ENCODE peak calls at places on chromosomes 1 and 21, in five cellular contexts. One of them, this sample, is unnamed.

GRCh38 chr1:189606795-189607476 is 870.7 kb downstream of the BRINP3 start:
- DNase-seq in adrenal gland: no peak
- DNase-seq in Right ventricle myocardium inferior: no peak
- DNase-seq in stimulated activated CD4-positive, alpha-beta T cell treated with anti-CD3 and anti-CD28 coated beads, Interleukin-12 subunit alpha, Interleukin-12 subunit beta, amount 100 ng/mL, for 48 hours: no peak
- DNase-seq in naive thymus-derived CD8-positive, alpha-beta T cell: no peak
- DNase-seq in this sample: no peak

GRCh38 chr1:173064011-173064410 is 13.3 kb upstream of the TNFSF18 start:
- DNase-seq in stimulated activated CD4-positive, alpha-beta T cell treated with anti-CD3 and anti-CD28 coated beads, Interleukin-12 subunit alpha, Interleukin-12 subunit beta, amount 100 ng/mL, for 48 hours: no peak
- DNase-seq in adrenal gland: no peak
- DNase-seq in Right ventricle myocardium inferior: no peak
- DNase-seq in naive thymus-derived CD8-positive, alpha-beta T cell: no peak
- DNase-seq in this sample: no peak

GRCh38 chr1:171901245-171901644 is 59.9 kb downstream of the DNM3 start:
- DNase-seq in Right ventricle myocardium inferior: no peak
- DNase-seq in naive thymus-derived CD8-positive, alpha-beta T cell: no peak
- DNase-seq in adrenal gland: peak; percentile 16
- DNase-seq in stimulated activated CD4-positive, alpha-beta T cell treated with anti-CD3 and anti-CD28 coated beads, Interleukin-12 subunit alpha, Interleukin-12 subunit beta, amount 100 ng/mL, for 48 hours: no peak
- DNase-seq in this sample: no peak

GRCh38 chr1:21337010-21337437 is 46.8 kb upstream of the ECE1 start:
- DNase-seq in Right ventricle myocardium inferior: no peak
- DNase-seq in adrenal gland: no peak
- DNase-seq in stimulated activated CD4-positive, alpha-beta T cell treated with anti-CD3 and anti-CD28 coated beads, Interleukin-12 subunit alpha, Interleukin-12 subunit beta, amount 100 ng/mL, for 48 hours: no peak
- DNase-seq in naive thymus-derived CD8-positive, alpha-beta T cell: no peak
- DNase-seq in this sample: no peak

GRCh38 chr1:1069711-1070676 is 4.1 kb downstream of the RNF223 start:
- DNase-seq in adrenal gland: no peak
- DNase-seq in stimulated activated CD4-positive, alpha-beta T cell treated with anti-CD3 and anti-CD28 coated beads, Interleukin-12 subunit alpha, Interleukin-12 subunit beta, amount 100 ng/mL, for 48 hours: no peak
- DNase-seq in naive thymus-derived CD8-positive, alpha-beta T cell: no peak
- DNase-seq in Right ventricle myocardium inferior: no peak
- DNase-seq in this sample: peak; percentile 88

GRCh38 chr21:42058631-42059111 is 12.4 kb upstream of the UMODL1 start:
- DNase-seq in Right ventricle myocardium inferior: peak; percentile 48
- DNase-seq in naive thymus-derived CD8-positive, alpha-beta T cell: no peak
- DNase-seq in stimulated activated CD4-positive, alpha-beta T cell treated with anti-CD3 and anti-CD28 coated beads, Interleukin-12 subunit alpha, Interleukin-12 subunit beta, amount 100 ng/mL, for 48 hours: no peak
- DNase-seq in adrenal gland: no peak
- DNase-seq in this sample: no peak

GRCh38 chr1:201259476-201260235 is 23.6 kb upstream of the PKP1 start:
- DNase-seq in Right ventricle myocardium inferior: no peak
- DNase-seq in naive thymus-derived CD8-positive, alpha-beta T cell: no peak
- DNase-seq in adrenal gland: no peak
- DNase-seq in stimulated activated CD4-positive, alpha-beta T cell treated with anti-CD3 and anti-CD28 coated beads, Interleukin-12 subunit alpha, Interleukin-12 subunit beta, amount 100 ng/mL, for 48 hours: no peak
- DNase-seq in this sample: no peak

GRCh38 chr1:205612556-205612955 is 19.3 kb downstream of the ELK4 start:
- DNase-seq in stimulated activated CD4-positive, alpha-beta T cell treated with anti-CD3 and anti-CD28 coated beads, Interleukin-12 subunit alpha, Interleukin-12 subunit beta, amount 100 ng/mL, for 48 hours: no peak
- DNase-seq in Right ventricle myocardium inferior: no peak
- DNase-seq in naive thymus-derived CD8-positive, alpha-beta T cell: no peak
- DNase-seq in adrenal gland: no peak
- DNase-seq in this sample: no peak

GRCh38 chr1:46194641-46195179 is 3.5 kb downstream of the POMGNT1 start:
- DNase-seq in stimulated activated CD4-positive, alpha-beta T cell treated with anti-CD3 and anti-CD28 coated beads, Interleukin-12 subunit alpha, Interleukin-12 subunit beta, amount 100 ng/mL, for 48 hours: no peak
- DNase-seq in adrenal gland: no peak
- DNase-seq in naive thymus-derived CD8-positive, alpha-beta T cell: no peak
- DNase-seq in Right ventricle myocardium inferior: no peak
- DNase-seq in this sample: no peak

GRCh38 chr1:91585982-91586381 is 85.3 kb downstream of the CDC7 start:
- DNase-seq in Right ventricle myocardium inferior: no peak
- DNase-seq in naive thymus-derived CD8-positive, alpha-beta T cell: no peak
- DNase-seq in stimulated activated CD4-positive, alpha-beta T cell treated with anti-CD3 and anti-CD28 coated beads, Interleukin-12 subunit alpha, Interleukin-12 subunit beta, amount 100 ng/mL, for 48 hours: no peak
- DNase-seq in adrenal gland: no peak
- DNase-seq in this sample: no peak

This sample was measured in upper lobe of left lung.